ENCODE peak calls at places on chromosomes 1 and 21, in four cellular contexts. A is HTR-8/SVneo, D is mesothelial cell of epicardium, F is smooth muscle cell of the brain vasculature. B is an unnamed sample.

GRCh38 chr1:109864063-109864822 is 46.4 kb upstream of the CSF1 start:
- DNase-seq in A (no peak), D (no peak), F (no peak), B (no peak)

GRCh38 chr1:89973481-89974127 is 21.3 kb upstream of the ZNF326 start:
- DNase-seq in A (no peak), D (no peak), F (no peak), B (no peak)

GRCh38 chr1:7521803-7522202 is 249.3 kb upstream of the VAMP3 start:
- DNase-seq in A (no peak), D (no peak), F (no peak), B (no peak)

GRCh38 chr1:219304227-219305226 is 130.8 kb downstream of the LYPLAL1 start:
- DNase-seq in A (peak; percentile 65), D (no peak), F (no peak), B (no peak)

GRCh38 chr21:44349416-44349846 is 4.0 kb upstream of the TRPM2 start:
- DNase-seq in A (no peak), D (no peak), F (no peak), B (no peak)

GRCh38 chr21:41897690-41898089 is 18.5 kb upstream of the PRDM15 start:
- DNase-seq in A (no peak), D (no peak), F (no peak), B (no peak)

GRCh38 chr1:151837197-151837596 is 2.4 kb downstream of the C2CD4D start:
- DNase-seq in A (no peak), D (no peak), F (no peak), B (no peak)

GRCh38 chr1:107378602-107379265 is 237.9 kb downstream of the NTNG1 start:
- DNase-seq in A (no peak), D (no peak), F (no peak), B (no peak)

GRCh38 chr1:1085911-1086841 is 12.1 kb upstream of the RNF223 start:
- DNase-seq in A (no peak), D (no peak), F (no peak), B (no peak)

GRCh38 chr1:7620196-7620595 is 150.9 kb upstream of the VAMP3 start:
- DNase-seq in A (no peak), D (no peak), F (no peak), B (no peak)

GRCh38 chr1:183569141-183569540 is 21.1 kb downstream of the NCF2 start:
- DNase-seq in A (peak; percentile 26), D (no peak), F (no peak), B (no peak)

GRCh38 chr1:107523736-107524135 is 382.9 kb downstream of the NTNG1 start:
- DNase-seq in A (no peak), D (no peak), F (no peak), B (no peak)

GRCh38 chr21:31293986-31294385 is 50.1 kb downstream of the TIAM1 start:
- DNase-seq in A (peak; percentile 82), D (no peak), F (peak; percentile 55), B (no peak)

GRCh38 chr21:25464275-25464674 is 143.0 kb downstream of the MRPL39 start:
- DNase-seq in A (no peak), D (no peak), F (peak; percentile 4), B (no peak)

GRCh38 chr1:241819340-241819866 is 28.6 kb upstream of the EXO1 start:
- DNase-seq in A (no peak), D (no peak), F (no peak), B (no peak)

GRCh38 chr1:164673584-164674214 is 114.7 kb downstream of the PBX1 start:
- DNase-seq in A (peak; percentile 12), D (no peak), F (no peak), B (no peak)

GRCh38 chr1:18105196-18105595 is 2.4 kb upstream of the IGSF21 start:
- DNase-seq in A (no peak), D (no peak), F (no peak), B (no peak)

GRCh38 chr1:185644531-185644930 is 89.7 kb upstream of the HMCN1 start:
- DNase-seq in A (no peak), D (no peak), F (no peak), B (no peak)

B was measured in Kasumi-1.